ENCODE peak calls at places on chromosomes 3 and 15, in eight cellular contexts. One of them, this sample, is unnamed.

GRCh38 chr15:98123834-98124233 is 163.3 kb downstream of the ARRDC4 start:
- DNase-seq in activated naive CD8-positive, alpha-beta T cell treated with anti-CD3 and anti-CD28 coated beads, Interleukin-2, amount 50 U/mL, for 24 hours: no peak
- DNase-seq in hepatocyte: no peak
- DNase-seq in stimulated activated CD4-positive, alpha-beta T cell treated with anti-CD3 and anti-CD28 coated beads, Interleukin-2, amount 100 ng/mL, for 48 hours: no peak
- DNase-seq in right cardiac atrium: no peak
- DNase-seq in left lung: no peak
- DNase-seq in H1: no peak
- DNase-seq in stimulated activated effector memory CD8-positive, alpha-beta T cell treated with anti-CD3 and anti-CD28 coated beads, Interleukin-12 subunit alpha, Interleukin-12 subunit beta, amount 100 ng/mL, for 72 hours: no peak
- DNase-seq in this sample: no peak

GRCh38 chr3:132659000-132659369 is 624 bp downstream of the ACAD11 start:
- DNase-seq in activated naive CD8-positive, alpha-beta T cell treated with anti-CD3 and anti-CD28 coated beads, Interleukin-2, amount 50 U/mL, for 24 hours: no peak
- DNase-seq in hepatocyte: peak
- DNase-seq in stimulated activated CD4-positive, alpha-beta T cell treated with anti-CD3 and anti-CD28 coated beads, Interleukin-2, amount 100 ng/mL, for 48 hours: no peak
- DNase-seq in right cardiac atrium: no peak
- DNase-seq in left lung: no peak
- DNase-seq in H1: no peak
- DNase-seq in stimulated activated effector memory CD8-positive, alpha-beta T cell treated with anti-CD3 and anti-CD28 coated beads, Interleukin-12 subunit alpha, Interleukin-12 subunit beta, amount 100 ng/mL, for 72 hours: no peak
- DNase-seq in this sample: no peak

GRCh38 chr3:4824948-4825325 is 154.3 kb upstream of the BHLHE40 start:
- DNase-seq in activated naive CD8-positive, alpha-beta T cell treated with anti-CD3 and anti-CD28 coated beads, Interleukin-2, amount 50 U/mL, for 24 hours: no peak
- DNase-seq in hepatocyte: peak
- DNase-seq in stimulated activated CD4-positive, alpha-beta T cell treated with anti-CD3 and anti-CD28 coated beads, Interleukin-2, amount 100 ng/mL, for 48 hours: no peak
- DNase-seq in right cardiac atrium: no peak
- DNase-seq in left lung: no peak
- DNase-seq in H1: peak
- DNase-seq in stimulated activated effector memory CD8-positive, alpha-beta T cell treated with anti-CD3 and anti-CD28 coated beads, Interleukin-12 subunit alpha, Interleukin-12 subunit beta, amount 100 ng/mL, for 72 hours: no peak
- DNase-seq in this sample: no peak

GRCh38 chr15:78054971-78055370 is 22.5 kb downstream of the TBC1D2B start:
- DNase-seq in activated naive CD8-positive, alpha-beta T cell treated with anti-CD3 and anti-CD28 coated beads, Interleukin-2, amount 50 U/mL, for 24 hours: no peak
- DNase-seq in hepatocyte: no peak
- DNase-seq in stimulated activated CD4-positive, alpha-beta T cell treated with anti-CD3 and anti-CD28 coated beads, Interleukin-2, amount 100 ng/mL, for 48 hours: no peak
- DNase-seq in right cardiac atrium: no peak
- DNase-seq in left lung: no peak
- DNase-seq in H1: no peak
- DNase-seq in stimulated activated effector memory CD8-positive, alpha-beta T cell treated with anti-CD3 and anti-CD28 coated beads, Interleukin-12 subunit alpha, Interleukin-12 subunit beta, amount 100 ng/mL, for 72 hours: no peak
- DNase-seq in this sample: peak

GRCh38 chr3:174342941-174343431 is 516.1 kb upstream of the NAALADL2 start:
- DNase-seq in activated naive CD8-positive, alpha-beta T cell treated with anti-CD3 and anti-CD28 coated beads, Interleukin-2, amount 50 U/mL, for 24 hours: no peak
- DNase-seq in hepatocyte: no peak
- DNase-seq in stimulated activated CD4-positive, alpha-beta T cell treated with anti-CD3 and anti-CD28 coated beads, Interleukin-2, amount 100 ng/mL, for 48 hours: no peak
- DNase-seq in right cardiac atrium: no peak
- DNase-seq in left lung: no peak
- DNase-seq in H1: no peak
- DNase-seq in stimulated activated effector memory CD8-positive, alpha-beta T cell treated with anti-CD3 and anti-CD28 coated beads, Interleukin-12 subunit alpha, Interleukin-12 subunit beta, amount 100 ng/mL, for 72 hours: no peak
- DNase-seq in this sample: no peak

GRCh38 chr15:67511606-67512005 is 9.3 kb upstream of the C15orf61 start:
- DNase-seq in activated naive CD8-positive, alpha-beta T cell treated with anti-CD3 and anti-CD28 coated beads, Interleukin-2, amount 50 U/mL, for 24 hours: no peak
- DNase-seq in hepatocyte: no peak
- DNase-seq in stimulated activated CD4-positive, alpha-beta T cell treated with anti-CD3 and anti-CD28 coated beads, Interleukin-2, amount 100 ng/mL, for 48 hours: no peak
- DNase-seq in right cardiac atrium: no peak
- DNase-seq in left lung: no peak
- DNase-seq in H1: no peak
- DNase-seq in stimulated activated effector memory CD8-positive, alpha-beta T cell treated with anti-CD3 and anti-CD28 coated beads, Interleukin-12 subunit alpha, Interleukin-12 subunit beta, amount 100 ng/mL, for 72 hours: no peak
- DNase-seq in this sample: no peak

GRCh38 chr3:12195231-12195630 is 36.5 kb upstream of the TIMP4 start:
- DNase-seq in activated naive CD8-positive, alpha-beta T cell treated with anti-CD3 and anti-CD28 coated beads, Interleukin-2, amount 50 U/mL, for 24 hours: no peak
- DNase-seq in hepatocyte: no peak
- DNase-seq in stimulated activated CD4-positive, alpha-beta T cell treated with anti-CD3 and anti-CD28 coated beads, Interleukin-2, amount 100 ng/mL, for 48 hours: no peak
- DNase-seq in right cardiac atrium: no peak
- DNase-seq in left lung: no peak
- DNase-seq in H1: no peak
- DNase-seq in stimulated activated effector memory CD8-positive, alpha-beta T cell treated with anti-CD3 and anti-CD28 coated beads, Interleukin-12 subunit alpha, Interleukin-12 subunit beta, amount 100 ng/mL, for 72 hours: no peak
- DNase-seq in this sample: no peak

GRCh38 chr15:73677146-73677607 is 7.0 kb upstream of the CD276 start:
- DNase-seq in activated naive CD8-positive, alpha-beta T cell treated with anti-CD3 and anti-CD28 coated beads, Interleukin-2, amount 50 U/mL, for 24 hours: peak
- DNase-seq in hepatocyte: peak
- DNase-seq in stimulated activated CD4-positive, alpha-beta T cell treated with anti-CD3 and anti-CD28 coated beads, Interleukin-2, amount 100 ng/mL, for 48 hours: peak
- DNase-seq in right cardiac atrium: peak
- DNase-seq in left lung: no peak
- DNase-seq in H1: peak
- DNase-seq in stimulated activated effector memory CD8-positive, alpha-beta T cell treated with anti-CD3 and anti-CD28 coated beads, Interleukin-12 subunit alpha, Interleukin-12 subunit beta, amount 100 ng/mL, for 72 hours: peak
- DNase-seq in this sample: peak

GRCh38 chr15:88256261-88257230 is at the start of gene NTRK3:
- DNase-seq in activated naive CD8-positive, alpha-beta T cell treated with anti-CD3 and anti-CD28 coated beads, Interleukin-2, amount 50 U/mL, for 24 hours: no peak
- DNase-seq in hepatocyte: peak
- DNase-seq in stimulated activated CD4-positive, alpha-beta T cell treated with anti-CD3 and anti-CD28 coated beads, Interleukin-2, amount 100 ng/mL, for 48 hours: no peak
- DNase-seq in right cardiac atrium: peak
- DNase-seq in left lung: no peak
- DNase-seq in H1: peak
- DNase-seq in stimulated activated effector memory CD8-positive, alpha-beta T cell treated with anti-CD3 and anti-CD28 coated beads, Interleukin-12 subunit alpha, Interleukin-12 subunit beta, amount 100 ng/mL, for 72 hours: no peak
- DNase-seq in this sample: no peak

GRCh38 chr3:129417354-129417753 is 11.1 kb downstream of the EFCAB12 start:
- DNase-seq in activated naive CD8-positive, alpha-beta T cell treated with anti-CD3 and anti-CD28 coated beads, Interleukin-2, amount 50 U/mL, for 24 hours: no peak
- DNase-seq in hepatocyte: no peak
- DNase-seq in stimulated activated CD4-positive, alpha-beta T cell treated with anti-CD3 and anti-CD28 coated beads, Interleukin-2, amount 100 ng/mL, for 48 hours: no peak
- DNase-seq in right cardiac atrium: no peak
- DNase-seq in left lung: no peak
- DNase-seq in H1: no peak
- DNase-seq in stimulated activated effector memory CD8-positive, alpha-beta T cell treated with anti-CD3 and anti-CD28 coated beads, Interleukin-12 subunit alpha, Interleukin-12 subunit beta, amount 100 ng/mL, for 72 hours: no peak
- DNase-seq in this sample: no peak

GRCh38 chr3:180705619-180706018 is 26.3 kb upstream of the CCDC39 start:
- DNase-seq in activated naive CD8-positive, alpha-beta T cell treated with anti-CD3 and anti-CD28 coated beads, Interleukin-2, amount 50 U/mL, for 24 hours: no peak
- DNase-seq in hepatocyte: no peak
- DNase-seq in stimulated activated CD4-positive, alpha-beta T cell treated with anti-CD3 and anti-CD28 coated beads, Interleukin-2, amount 100 ng/mL, for 48 hours: no peak
- DNase-seq in right cardiac atrium: no peak
- DNase-seq in left lung: no peak
- DNase-seq in H1: no peak
- DNase-seq in stimulated activated effector memory CD8-positive, alpha-beta T cell treated with anti-CD3 and anti-CD28 coated beads, Interleukin-12 subunit alpha, Interleukin-12 subunit beta, amount 100 ng/mL, for 72 hours: no peak
- DNase-seq in this sample: no peak

GRCh38 chr3:85251766-85252165 is 293.0 kb downstream of the CADM2 start:
- DNase-seq in activated naive CD8-positive, alpha-beta T cell treated with anti-CD3 and anti-CD28 coated beads, Interleukin-2, amount 50 U/mL, for 24 hours: no peak
- DNase-seq in hepatocyte: no peak
- DNase-seq in stimulated activated CD4-positive, alpha-beta T cell treated with anti-CD3 and anti-CD28 coated beads, Interleukin-2, amount 100 ng/mL, for 48 hours: no peak
- DNase-seq in right cardiac atrium: no peak
- DNase-seq in left lung: no peak
- DNase-seq in H1: no peak
- DNase-seq in stimulated activated effector memory CD8-positive, alpha-beta T cell treated with anti-CD3 and anti-CD28 coated beads, Interleukin-12 subunit alpha, Interleukin-12 subunit beta, amount 100 ng/mL, for 72 hours: no peak
- DNase-seq in this sample: no peak

GRCh38 chr15:43253431-43254403 is 13.0 kb downstream of the TGM5 start:
- DNase-seq in activated naive CD8-positive, alpha-beta T cell treated with anti-CD3 and anti-CD28 coated beads, Interleukin-2, amount 50 U/mL, for 24 hours: peak
- DNase-seq in hepatocyte: no peak
- DNase-seq in stimulated activated CD4-positive, alpha-beta T cell treated with anti-CD3 and anti-CD28 coated beads, Interleukin-2, amount 100 ng/mL, for 48 hours: no peak
- DNase-seq in right cardiac atrium: no peak
- DNase-seq in left lung: no peak
- DNase-seq in H1: no peak
- DNase-seq in stimulated activated effector memory CD8-positive, alpha-beta T cell treated with anti-CD3 and anti-CD28 coated beads, Interleukin-12 subunit alpha, Interleukin-12 subunit beta, amount 100 ng/mL, for 72 hours: no peak
- DNase-seq in this sample: no peak

GRCh38 chr15:44536298-44536961 is 517 bp upstream of the EIF3J start:
- DNase-seq in activated naive CD8-positive, alpha-beta T cell treated with anti-CD3 and anti-CD28 coated beads, Interleukin-2, amount 50 U/mL, for 24 hours: peak
- DNase-seq in hepatocyte: peak
- DNase-seq in stimulated activated CD4-positive, alpha-beta T cell treated with anti-CD3 and anti-CD28 coated beads, Interleukin-2, amount 100 ng/mL, for 48 hours: no peak
- DNase-seq in right cardiac atrium: peak
- DNase-seq in left lung: peak
- DNase-seq in H1: peak
- DNase-seq in stimulated activated effector memory CD8-positive, alpha-beta T cell treated with anti-CD3 and anti-CD28 coated beads, Interleukin-12 subunit alpha, Interleukin-12 subunit beta, amount 100 ng/mL, for 72 hours: no peak
- DNase-seq in this sample: no peak

GRCh38 chr3:31226331-31226730 is 306.4 kb upstream of the STT3B start:
- DNase-seq in activated naive CD8-positive, alpha-beta T cell treated with anti-CD3 and anti-CD28 coated beads, Interleukin-2, amount 50 U/mL, for 24 hours: no peak
- DNase-seq in hepatocyte: no peak
- DNase-seq in stimulated activated CD4-positive, alpha-beta T cell treated with anti-CD3 and anti-CD28 coated beads, Interleukin-2, amount 100 ng/mL, for 48 hours: no peak
- DNase-seq in right cardiac atrium: no peak
- DNase-seq in left lung: no peak
- DNase-seq in H1: no peak
- DNase-seq in stimulated activated effector memory CD8-positive, alpha-beta T cell treated with anti-CD3 and anti-CD28 coated beads, Interleukin-12 subunit alpha, Interleukin-12 subunit beta, amount 100 ng/mL, for 72 hours: no peak
- DNase-seq in this sample: peak

GRCh38 chr15:70095387-70096214 is 2.1 kb downstream of the TLE3 start:
- DNase-seq in activated naive CD8-positive, alpha-beta T cell treated with anti-CD3 and anti-CD28 coated beads, Interleukin-2, amount 50 U/mL, for 24 hours: peak
- DNase-seq in hepatocyte: peak
- DNase-seq in stimulated activated CD4-positive, alpha-beta T cell treated with anti-CD3 and anti-CD28 coated beads, Interleukin-2, amount 100 ng/mL, for 48 hours: peak
- DNase-seq in right cardiac atrium: peak
- DNase-seq in left lung: peak
- DNase-seq in H1: peak
- DNase-seq in stimulated activated effector memory CD8-positive, alpha-beta T cell treated with anti-CD3 and anti-CD28 coated beads, Interleukin-12 subunit alpha, Interleukin-12 subunit beta, amount 100 ng/mL, for 72 hours: no peak
- DNase-seq in this sample: no peak

This sample was measured in naive thymus-derived CD8-positive, alpha-beta T cell.